ENCODE peak calls at places on chromosomes 13 and 19, in eight cellular contexts. N is dorsolateral prefrontal cortex; M is brain microvascular endothelial cell; L is effector memory CD4-positive, alpha-beta T cell; S is transverse colon; X is sigmoid colon; W is esophagus squamous epithelium; A is right lobe of liver. F is an unnamed sample.

GRCh38 chr13:61706899-61707298 is 291.2 kb upstream of the PCDH20 start:
- DNase-seq in N (no peak), M (no peak), L (no peak), S (no peak), X (no peak), W (no peak), A (no peak), F (no peak)

GRCh38 chr13:47233734-47234133 is 336.9 kb upstream of the HTR2A start:
- DNase-seq in N (no peak), M (no peak), L (no peak), S (no peak), X (no peak), W (no peak), A (no peak), F (no peak)

GRCh38 chr13:59962343-59962742 is 201.4 kb downstream of the DIAPH3 start:
- DNase-seq in N (no peak), M (no peak), L (no peak), S (no peak), X (no peak), W (no peak), A (no peak), F (no peak)

GRCh38 chr13:25971499-25972145 is 80.2 kb downstream of the SHISA2 start:
- DNase-seq in N (peak), M (no peak), L (peak), S (no peak), X (no peak), W (no peak), A (no peak), F (no peak)

GRCh38 chr19:38264486-38265212 is at the start of gene SPINT2:
- DNase-seq in N (no peak), M (no peak), L (peak), S (no peak), X (no peak), W (no peak), A (peak), F (no peak)

GRCh38 chr13:46401432-46401831 is 14.4 kb upstream of the RUBCNL start:
- DNase-seq in N (no peak), M (no peak), L (no peak), S (no peak), X (no peak), W (no peak), A (no peak), F (no peak)

GRCh38 chr13:40974460-40975407 is 44.4 kb downstream of the ELF1 start:
- DNase-seq in N (no peak), M (peak), L (peak), S (peak), X (no peak), W (no peak), A (no peak), F (peak)

GRCh38 chr13:42395066-42395821 is 123.3 kb downstream of the AKAP11 start:
- DNase-seq in N (no peak), M (no peak), L (no peak), S (no peak), X (no peak), W (no peak), A (no peak), F (no peak)

GRCh38 chr13:29573190-29573589 is 22.3 kb downstream of the SLC7A1 start:
- DNase-seq in N (no peak), M (no peak), L (no peak), S (peak), X (peak), W (peak), A (no peak), F (peak)

GRCh38 chr13:104318121-104318520 is 1251.9 kb upstream of the SLC10A2 start:
- DNase-seq in N (no peak), M (peak), L (no peak), S (no peak), X (no peak), W (no peak), A (no peak), F (peak)

GRCh38 chr13:97274782-97275252 is 52.7 kb downstream of the MBNL2 start:
- DNase-seq in N (no peak), M (no peak), L (no peak), S (no peak), X (no peak), W (no peak), A (no peak), F (no peak)

GRCh38 chr13:76942363-76942762 is 5.9 kb upstream of the ACOD1 start:
- DNase-seq in N (no peak), M (no peak), L (no peak), S (no peak), X (no peak), W (no peak), A (no peak), F (no peak)

GRCh38 chr13:107788464-107789165 is 426.7 kb downstream of the LIG4 start:
- DNase-seq in N (no peak), M (no peak), L (no peak), S (no peak), X (no peak), W (no peak), A (no peak), F (no peak)

DNA sequence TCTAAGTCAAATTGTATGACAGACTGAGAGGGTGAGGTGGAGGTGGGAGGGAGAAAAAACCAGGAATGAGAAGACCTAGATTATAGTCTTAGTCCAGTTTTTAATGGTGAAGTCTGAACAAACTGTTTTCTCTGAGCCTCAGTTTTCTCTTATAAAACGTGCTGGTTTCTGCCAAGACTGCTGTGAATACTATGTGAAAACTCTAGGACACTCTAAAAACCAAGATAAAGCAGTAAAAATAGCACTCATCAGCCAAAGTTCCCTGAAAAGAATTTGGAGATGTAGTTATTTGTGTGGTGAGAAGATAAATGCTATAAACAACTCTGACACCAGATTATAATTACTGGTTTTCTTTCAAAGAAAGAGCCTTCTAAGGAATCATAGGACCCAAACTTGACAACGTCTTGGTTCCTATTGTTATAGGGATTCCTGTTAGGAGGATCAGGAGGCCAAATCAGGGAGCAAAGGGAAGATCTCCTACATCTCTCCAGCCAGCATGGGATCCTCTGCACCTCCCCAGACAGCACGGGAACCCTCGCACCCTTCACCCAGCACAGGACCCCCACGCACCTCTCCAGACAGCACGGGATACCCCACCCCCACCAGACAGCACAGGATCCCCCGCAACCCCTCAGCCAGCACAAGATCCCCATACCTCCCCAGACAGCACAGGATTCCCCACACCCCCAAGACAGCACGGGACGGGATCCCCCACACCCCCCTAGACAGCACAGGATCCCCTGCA is 130.2 kb downstream of the MIPEP start:
- DNase-seq in N (no peak), M (no peak), L (no peak), S (no peak), X (no peak), W (no peak), A (no peak), F (no peak)
- H3K27ac ChIP-seq in N (no peak), M (no peak), L (no peak), S (no peak), X (no peak), W (no peak), A (no peak), F (no peak)

GRCh38 chr13:20182231-20182846 is 10.4 kb downstream of the GJB2 start:
- DNase-seq in N (no peak), M (peak), L (peak), S (no peak), X (no peak), W (no peak), A (no peak), F (peak)
- H3K27ac ChIP-seq in N (no peak), M (no peak), L (no peak), S (no peak), X (no peak), W (no peak), A (no peak), F (no peak)

DNA sequence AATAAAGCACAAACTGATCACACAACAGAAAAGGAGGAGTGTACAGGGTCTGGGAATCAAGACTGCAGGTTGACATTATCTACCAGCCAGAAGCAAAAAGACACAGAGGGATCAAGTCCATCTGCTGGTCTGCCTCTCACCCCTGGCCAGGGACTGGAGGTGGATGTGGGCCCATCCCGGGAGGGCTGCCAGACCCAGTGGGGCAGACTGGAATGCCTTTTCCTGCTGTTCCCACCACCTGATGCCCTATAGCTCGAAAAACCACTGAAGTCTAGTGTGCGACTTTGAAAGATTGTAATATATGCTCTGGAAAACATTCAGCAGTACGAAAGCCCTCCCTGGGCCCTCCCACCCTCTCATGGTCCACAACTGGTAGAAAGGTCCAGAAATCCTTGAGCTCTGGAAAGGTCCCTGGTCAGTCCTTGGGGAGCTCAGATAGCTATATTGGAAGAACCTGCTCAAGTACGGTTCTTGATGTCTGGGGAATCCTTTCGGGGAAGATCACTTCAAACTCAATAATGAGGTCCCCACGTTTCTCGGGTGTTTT is 2.6 kb downstream of the DNAJB1 start:
- DNase-seq in N (no peak), M (no peak), L (no peak), S (no peak), X (no peak), W (no peak), A (no peak), F (no peak)
- H3K27ac ChIP-seq in N (peak), M (no peak), L (peak), S (peak), X (peak), W (peak), A (peak), F (no peak)

GRCh38 chr19:35140898-35141626 is 2.0 kb upstream of the FXYD7 start:
- DNase-seq in N (peak), M (peak), L (peak), S (peak), X (peak), W (peak), A (peak), F (no peak)
- H3K27ac ChIP-seq in N (peak), M (no peak), L (peak), S (peak), X (peak), W (peak), A (peak), F (no peak)

GRCh38 chr19:18517606-18518005 is 4.3 kb downstream of the ELL start:
- DNase-seq in N (no peak), M (no peak), L (no peak), S (no peak), X (no peak), W (no peak), A (no peak), F (no peak)

GRCh38 chr19:18518639-18519038 is 3.2 kb downstream of the ELL start:
- DNase-seq in N (no peak), M (no peak), L (no peak), S (no peak), X (no peak), W (no peak), A (no peak), F (no peak)

GRCh38 chr19:18513868-18514267 is 8.0 kb downstream of the ELL start:
- DNase-seq in N (no peak), M (no peak), L (no peak), S (no peak), X (peak), W (no peak), A (peak), F (no peak)

GRCh38 chr19:18515959-18516358 is 5.9 kb downstream of the ELL start:
- DNase-seq in N (no peak), M (no peak), L (no peak), S (no peak), X (no peak), W (no peak), A (peak), F (no peak)

GRCh38 chr19:18514800-18515682 is 6.8 kb downstream of the ELL start:
- DNase-seq in N (no peak), M (peak), L (peak), S (peak), X (peak), W (no peak), A (peak), F (no peak)
- H3K27ac ChIP-seq in N (peak), M (peak), L (peak), S (peak), X (peak), W (peak), A (peak), F (no peak)

GRCh38 chr19:35042056-35042730 is 672 bp downstream of the HPN start:
- DNase-seq in N (no peak), M (no peak), L (no peak), S (no peak), X (no peak), W (no peak), A (peak), F (no peak)

GRCh38 chr19:35040474-35040825 is 1.1 kb upstream of the HPN start:
- DNase-seq in N (no peak), M (no peak), L (no peak), S (no peak), X (no peak), W (no peak), A (peak), F (no peak)

GRCh38 chr19:35042954-35043604 is 1.6 kb downstream of the HPN start:
- DNase-seq in N (no peak), M (no peak), L (no peak), S (no peak), X (no peak), W (no peak), A (no peak), F (no peak)

GRCh38 chr19:35040826-35041547 is 534 bp upstream of the HPN start:
- DNase-seq in N (peak), M (no peak), L (no peak), S (peak), X (peak), W (peak), A (peak), F (no peak)

DNA sequence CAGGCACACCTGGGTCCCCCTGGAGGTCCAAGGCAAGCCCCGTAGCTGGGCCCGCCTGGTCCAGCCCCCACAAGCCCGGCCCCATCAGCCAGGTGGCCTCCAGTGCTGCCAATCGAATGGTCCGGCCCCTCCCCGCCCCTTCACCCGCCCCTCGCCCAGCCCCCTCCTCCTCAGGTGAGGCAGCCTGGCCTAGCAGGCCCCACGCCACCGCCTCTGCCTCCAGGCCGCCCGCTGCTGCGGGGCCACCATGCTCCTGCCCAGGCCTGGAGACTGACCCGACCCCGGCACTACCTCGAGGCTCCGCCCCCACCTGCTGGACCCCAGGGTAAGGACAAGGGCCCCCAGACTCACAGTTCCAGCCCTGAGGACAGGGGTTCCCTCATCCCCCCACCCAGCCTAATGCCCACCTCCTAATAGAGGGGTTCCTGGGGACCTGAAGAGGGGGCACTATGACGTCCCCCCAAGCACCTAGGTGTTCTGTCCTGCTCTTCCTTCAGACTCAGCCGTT is at the start of gene HPN:
- DNase-seq in N (no peak), M (no peak), L (no peak), S (no peak), X (no peak), W (no peak), A (peak), F (no peak)
- H3K27ac ChIP-seq in N (peak), M (no peak), L (no peak), S (peak), X (peak), W (no peak), A (peak), F (no peak)

GRCh38 chr19:42132851-42133528 is 744 bp upstream of the POU2F2 start:
- DNase-seq in N (peak), M (no peak), L (peak), S (peak), X (peak), W (no peak), A (peak), F (peak)

GRCh38 chr19:42132030-42132628 is at the start of gene POU2F2:
- DNase-seq in N (peak), M (no peak), L (peak), S (peak), X (no peak), W (no peak), A (no peak), F (no peak)

GRCh38 chr19:42131149-42132029 is 857 bp downstream of the POU2F2 start:
- DNase-seq in N (no peak), M (no peak), L (no peak), S (no peak), X (no peak), W (no peak), A (no peak), F (no peak)

GRCh38 chr19:42129399-42130253 is 2.6 kb downstream of the POU2F2 start:
- DNase-seq in N (no peak), M (no peak), L (no peak), S (peak), X (no peak), W (no peak), A (no peak), F (peak)

DNA sequence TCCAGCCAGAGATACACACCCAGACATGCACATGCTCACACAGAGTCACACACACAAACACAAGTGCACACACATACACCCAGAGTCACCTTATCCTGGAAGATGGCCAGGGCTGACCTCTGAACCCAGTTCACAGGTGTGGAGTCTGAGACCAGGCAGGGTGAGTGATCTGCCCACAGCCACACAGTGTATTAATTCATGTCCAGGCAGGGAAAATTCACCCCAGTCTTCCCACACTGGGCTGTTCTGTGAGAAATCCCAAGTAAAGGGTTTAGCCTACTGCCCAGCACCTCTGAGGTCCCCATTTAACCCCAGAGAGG is 2.0 kb downstream of the POU2F2 start:
- DNase-seq in N (no peak), M (no peak), L (no peak), S (no peak), X (no peak), W (no peak), A (no peak), F (no peak)
- H3K27ac ChIP-seq in N (no peak), M (no peak), L (peak), S (no peak), X (no peak), W (no peak), A (no peak), F (no peak)

GRCh38 chr13:33129886-33130285 is 113.7 kb downstream of the KL start:
- DNase-seq in N (no peak), M (no peak), L (no peak), S (no peak), X (no peak), W (no peak), A (no peak), F (no peak)

GRCh38 chr13:33128134-33128533 is 111.9 kb downstream of the KL start:
- DNase-seq in N (no peak), M (no peak), L (no peak), S (no peak), X (no peak), W (no peak), A (no peak), F (no peak)

GRCh38 chr13:33125821-33126570 is 109.8 kb downstream of the KL start:
- DNase-seq in N (no peak), M (peak), L (no peak), S (no peak), X (peak), W (no peak), A (peak), F (peak)

GRCh38 chr13:33129094-33129832 is 113.0 kb downstream of the KL start:
- DNase-seq in N (no peak), M (no peak), L (no peak), S (no peak), X (no peak), W (no peak), A (peak), F (no peak)

GRCh38 chr13:33126909-33127607 is 110.8 kb downstream of the KL start:
- DNase-seq in N (no peak), M (no peak), L (no peak), S (no peak), X (peak), W (no peak), A (no peak), F (peak)
- H3K27ac ChIP-seq in N (no peak), M (peak), L (no peak), S (peak), X (peak), W (peak), A (no peak), F (peak)

GRCh38 chr13:51733656-51734334 is 70.2 kb downstream of the DHRS12 start:
- DNase-seq in N (no peak), M (no peak), L (no peak), S (no peak), X (no peak), W (no peak), A (no peak), F (no peak)
- H3K27ac ChIP-seq in N (no peak), M (no peak), L (no peak), S (no peak), X (no peak), W (peak), A (no peak), F (no peak)

GRCh38 chr13:111156421-111156820 is 41.3 kb downstream of the ARHGEF7 start:
- DNase-seq in N (no peak), M (no peak), L (no peak), S (no peak), X (no peak), W (no peak), A (no peak), F (no peak)
- H3K27ac ChIP-seq in N (no peak), M (no peak), L (no peak), S (no peak), X (no peak), W (no peak), A (no peak), F (no peak)

F was measured in SJCRH30.